ENCODE peak calls at places on chromosomes 5 and 9, in ten cellular contexts. K is heart right ventricle; J is CD4-positive, CD25-positive, alpha-beta regulatory T cell; Q is astrocyte of the spinal cord; E is HS-5; X is substantia nigra; F is fibroblast of gingiva; C is H9; L is left cardiac atrium; G is PC-3. I is an unnamed sample.
A peak's percentile ranks its signal among the peaks of the same experiment; 100 is the strongest.

GRCh38 chr9:36346578-36346977 is 53.5 kb downstream of the RNF38 start:
- DNase-seq in K (no peak), J (no peak), Q (no peak), E (no peak), X (no peak), F (no peak), C (no peak), L (no peak), G (no peak), I (no peak)

GRCh38 chr9:86176468-86176867 is 77.1 kb upstream of the GOLM1 start:
- DNase-seq in K (no peak), J (no peak), Q (no peak), E (no peak), X (no peak), F (no peak), C (no peak), L (no peak), G (peak; percentile 38), I (no peak)

GRCh38 chr9:121681404-121681803 is 30.0 kb downstream of the DAB2IP start:
- DNase-seq in K (no peak), J (no peak), Q (no peak), E (no peak), X (no peak), F (no peak), C (no peak), L (no peak), G (no peak), I (no peak)

GRCh38 chr9:98940278-98940677 is 3.4 kb upstream of the COL15A1 start:
- DNase-seq in K (no peak), J (no peak), Q (no peak), E (no peak), X (no peak), F (no peak), C (no peak), L (no peak), G (no peak), I (no peak)

GRCh38 chr9:118929317-118929716 is 439.9 kb downstream of the BRINP1 start:
- DNase-seq in K (no peak), J (no peak), Q (peak; percentile 74), E (peak; percentile 75), X (no peak), F (peak; percentile 3), C (no peak), L (no peak), G (no peak), I (no peak)

GRCh38 chr5:1127991-1128785 is 16.3 kb upstream of the SLC12A7 start:
- DNase-seq in K (peak; percentile 67), J (no peak), Q (no peak), E (no peak), X (no peak), F (no peak), C (no peak), L (peak; percentile 58), G (peak; percentile 18), I (no peak)

GRCh38 chr5:134435525-134435924 is 23.8 kb upstream of the CDKN2AIPNL start:
- DNase-seq in K (no peak), J (no peak), Q (peak; percentile 67), E (no peak), X (no peak), F (no peak), C (no peak), L (no peak), G (peak; percentile 88), I (peak; percentile 27)

GRCh38 chr5:62043289-62044274 is 262.4 kb upstream of the KIF2A start:
- DNase-seq in K (no peak), J (no peak), Q (no peak), E (no peak), X (no peak), F (no peak), C (peak; percentile 73), L (no peak), G (no peak), I (no peak)

GRCh38 chr9:94801685-94802084 is 75.2 kb downstream of the AOPEP start:
- DNase-seq in K (no peak), J (no peak), Q (peak; percentile 66), E (no peak), X (no peak), F (peak; percentile 34), C (no peak), L (no peak), G (no peak), I (no peak)

GRCh38 chr5:116763987-116764866 is 189.6 kb upstream of the SEMA6A start:
- DNase-seq in K (no peak), J (no peak), Q (peak; percentile 62), E (no peak), X (no peak), F (no peak), C (no peak), L (no peak), G (no peak), I (no peak)

GRCh38 chr5:179285236-179285635 is 60.0 kb downstream of the ADAMTS2 start:
- DNase-seq in K (peak; percentile 83), J (no peak), Q (no peak), E (no peak), X (peak; percentile 28), F (peak; percentile 35), C (no peak), L (peak; percentile 78), G (no peak), I (no peak)

GRCh38 chr9:119164716-119165115 is 204.5 kb downstream of the BRINP1 start:
- DNase-seq in K (no peak), J (no peak), Q (no peak), E (no peak), X (no peak), F (no peak), C (no peak), L (no peak), G (no peak), I (no peak)

GRCh38 chr9:98118640-98119601 is at the start of gene TRIM14:
- DNase-seq in K (peak; percentile 66), J (peak; percentile 62), Q (peak; percentile 43), E (peak; percentile 43), X (peak; percentile 42), F (peak; percentile 44), C (peak; percentile 80), L (peak; percentile 69), G (peak; percentile 62), I (peak; percentile 85)

GRCh38 chr9:109574061-109574882 is 76.2 kb upstream of the PTPN3 start:
- DNase-seq in K (no peak), J (no peak), Q (peak; percentile 76), E (peak; percentile 24), X (no peak), F (peak; percentile 36), C (no peak), L (no peak), G (peak; percentile 72), I (no peak)

GRCh38 chr5:147906326-147907095 is at the start of gene C5orf46:
- DNase-seq in K (no peak), J (no peak), Q (peak; percentile 53), E (peak; percentile 61), X (no peak), F (peak; percentile 42), C (no peak), L (no peak), G (peak; percentile 96), I (no peak)

GRCh38 chr5:123089971-123090640 is 1.1 kb downstream of the PRDM6 start:
- DNase-seq in K (peak; percentile 19), J (no peak), Q (no peak), E (no peak), X (no peak), F (peak; percentile 21), C (peak; percentile 69), L (peak; percentile 55), G (no peak), I (no peak)

GRCh38 chr5:124895236-124895635 is 148.8 kb upstream of the ZNF608 start:
- DNase-seq in K (no peak), J (no peak), Q (no peak), E (no peak), X (no peak), F (no peak), C (no peak), L (no peak), G (no peak), I (no peak)

GRCh38 chr5:64612349-64612961 is 77.8 kb upstream of the SHISAL2B start:
- DNase-seq in K (no peak), J (no peak), Q (peak; percentile 71), E (no peak), X (peak; percentile 2), F (peak; percentile 55), C (peak; percentile 36), L (no peak), G (peak; percentile 82), I (no peak)

GRCh38 chr9:99023831-99024230 is 80.1 kb downstream of the COL15A1 start:
- DNase-seq in K (peak; percentile 54), J (no peak), Q (peak; percentile 44), E (no peak), X (no peak), F (peak; percentile 32), C (no peak), L (peak; percentile 51), G (no peak), I (no peak)

GRCh38 chr5:7868427-7868772 is 431 bp downstream of the FASTKD3 start:
- DNase-seq in K (no peak), J (no peak), Q (no peak), E (no peak), X (no peak), F (no peak), C (no peak), L (no peak), G (no peak), I (no peak)

GRCh38 chr5:133882107-133882695 is 86.2 kb downstream of the C5orf15 start:
- DNase-seq in K (no peak), J (no peak), Q (no peak), E (no peak), X (no peak), F (no peak), C (no peak), L (no peak), G (no peak), I (no peak)

GRCh38 chr9:130918870-130919558 is 20.0 kb downstream of the FIBCD1 start:
- DNase-seq in K (no peak), J (no peak), Q (no peak), E (no peak), X (peak; percentile 60), F (no peak), C (no peak), L (no peak), G (no peak), I (no peak)

I was measured in cardiac septum.